ENCODE peak calls at places on chromosome 20, in six cellular contexts. B, X, U, R, Z and N are unnamed samples.

GRCh38 chr20:36273414-36274247 is 32.5 kb upstream of the DLGAP4 start:
- DNase-seq in B (peak; percentile 51), U (no peak), R (peak; percentile 16), Z (no peak), X (no peak), N (peak; percentile 28)

GRCh38 chr20:24950128-24950835 is 1.2 kb downstream of the CST7 start:
- DNase-seq in U (no peak), Z (no peak), B (no peak), R (no peak), X (no peak), N (no peak)

GRCh38 chr20:54132612-54133433 is 41.0 kb downstream of the CYP24A1 start:
- DNase-seq in R (peak; percentile 98), X (no peak), B (no peak), Z (no peak), U (peak; percentile 100), N (peak; percentile 96)

GRCh38 chr20:57959589-57959988 is 249.8 kb upstream of the PMEPA1 start:
- DNase-seq in X (no peak), U (no peak), B (no peak), R (no peak), Z (no peak), N (no peak)

GRCh38 chr20:7694940-7695567 is 245.2 kb downstream of the HAO1 start:
- DNase-seq in B (no peak), U (no peak), X (no peak), R (no peak), Z (no peak), N (no peak)

GRCh38 chr20:57879437-57880115 is 169.8 kb upstream of the PMEPA1 start:
- DNase-seq in Z (no peak), U (no peak), R (no peak), B (no peak), X (no peak), N (no peak)

GRCh38 chr20:16803965-16804792 is 56.0 kb downstream of the OTOR start:
- DNase-seq in R (peak; percentile 48), Z (peak; percentile 37), X (no peak), B (peak; percentile 67), U (peak; percentile 47), N (peak; percentile 51)

GRCh38 chr20:57753332-57754164 is 43.7 kb upstream of the PMEPA1 start:
- DNase-seq in B (no peak), Z (no peak), R (no peak), X (no peak), U (no peak), N (no peak)

GRCh38 chr20:58571341-58571941 is 56.2 kb upstream of the APCDD1L start:
- DNase-seq in R (no peak), B (no peak), U (no peak), X (no peak), Z (no peak), N (no peak)

GRCh38 chr20:64189986-64190385 is 25.7 kb downstream of the MYT1 start:
- DNase-seq in Z (no peak), X (no peak), U (no peak), B (no peak), R (no peak), N (no peak)

GRCh38 chr20:20492521-20493334 is 124.8 kb downstream of the INSM1 start:
- DNase-seq in U (no peak), Z (no peak), X (no peak), B (peak; percentile 30), R (no peak), N (no peak)

GRCh38 chr20:36377348-36378326 is 71.5 kb downstream of the DLGAP4 start:
- DNase-seq in B (no peak), U (no peak), R (no peak), X (no peak), Z (no peak), N (no peak)

GRCh38 chr20:57053067-57053466 is 213.4 kb downstream of the BMP7 start:
- DNase-seq in X (no peak), R (no peak), B (no peak), U (no peak), Z (no peak), N (no peak)

GRCh38 chr20:19947611-19948264 is 69.4 kb upstream of the NAA20 start:
- DNase-seq in Z (peak; percentile 60), X (peak; percentile 40), U (no peak), B (no peak), R (peak; percentile 97), N (no peak)

GRCh38 chr20:44070139-44070900 is 116.7 kb downstream of the JPH2 start:
- DNase-seq in B (no peak), U (no peak), Z (no peak), R (no peak), X (no peak), N (no peak)

GRCh38 chr20:35303735-35304431 is 11.7 kb upstream of the FAM83C start:
- DNase-seq in B (peak; percentile 87), R (peak; percentile 92), U (peak; percentile 91), Z (peak; percentile 89), X (peak; percentile 31), N (peak; percentile 89)

GRCh38 chr20:38640486-38640885 is 38.9 kb downstream of the ARHGAP40 start:
- DNase-seq in Z (no peak), U (no peak), X (no peak), R (no peak), B (no peak), N (no peak)

GRCh38 chr20:57323034-57323433 is 6.6 kb upstream of the SPO11 start:
- DNase-seq in X (no peak), R (no peak), B (no peak), U (no peak), Z (no peak), N (no peak)

GRCh38 chr20:47350181-47350550 is 6.3 kb downstream of the ZMYND8 start:
- DNase-seq in U (no peak), B (no peak), Z (no peak), X (no peak), R (no peak), N (no peak)

GRCh38 chr20:53920647-53921245 is 149.6 kb downstream of the BCAS1 start:
- DNase-seq in X (no peak), R (no peak), B (no peak), Z (no peak), U (no peak), N (no peak)

GRCh38 chr20:2132461-2132901 is 30.9 kb downstream of the STK35 start:
- DNase-seq in Z (no peak), X (no peak), B (no peak), R (no peak), U (no peak), N (no peak)

GRCh38 chr20:57814529-57814928 is 104.7 kb upstream of the PMEPA1 start:
- DNase-seq in R (no peak), U (no peak), X (no peak), Z (no peak), B (no peak), N (no peak)

GRCh38 chr20:59647271-59647670 is 42.9 kb downstream of the PHACTR3 start:
- DNase-seq in X (no peak), B (no peak), Z (no peak), R (no peak), U (no peak), N (no peak)

GRCh38 chr20:39631557-39631956 is 669.4 kb downstream of the DHX35 start:
- DNase-seq in U (no peak), Z (no peak), X (no peak), B (no peak), R (no peak), N (no peak)

GRCh38 chr20:48751871-48752270 is 75.9 kb downstream of the PREX1 start:
- DNase-seq in Z (no peak), X (no peak), B (no peak), U (no peak), R (no peak), N (no peak)

GRCh38 chr20:48750376-48750775 is 77.4 kb downstream of the PREX1 start:
- DNase-seq in B (no peak), X (no peak), Z (no peak), U (no peak), R (no peak), N (no peak)

GRCh38 chr20:48752963-48753362 is 74.8 kb downstream of the PREX1 start:
- DNase-seq in Z (no peak), R (no peak), U (no peak), B (no peak), X (no peak), N (no peak)

GRCh38 chr20:48749437-48749836 is 78.4 kb downstream of the PREX1 start:
- DNase-seq in B (no peak), U (no peak), X (no peak), Z (no peak), R (no peak), N (no peak)

DNA sequence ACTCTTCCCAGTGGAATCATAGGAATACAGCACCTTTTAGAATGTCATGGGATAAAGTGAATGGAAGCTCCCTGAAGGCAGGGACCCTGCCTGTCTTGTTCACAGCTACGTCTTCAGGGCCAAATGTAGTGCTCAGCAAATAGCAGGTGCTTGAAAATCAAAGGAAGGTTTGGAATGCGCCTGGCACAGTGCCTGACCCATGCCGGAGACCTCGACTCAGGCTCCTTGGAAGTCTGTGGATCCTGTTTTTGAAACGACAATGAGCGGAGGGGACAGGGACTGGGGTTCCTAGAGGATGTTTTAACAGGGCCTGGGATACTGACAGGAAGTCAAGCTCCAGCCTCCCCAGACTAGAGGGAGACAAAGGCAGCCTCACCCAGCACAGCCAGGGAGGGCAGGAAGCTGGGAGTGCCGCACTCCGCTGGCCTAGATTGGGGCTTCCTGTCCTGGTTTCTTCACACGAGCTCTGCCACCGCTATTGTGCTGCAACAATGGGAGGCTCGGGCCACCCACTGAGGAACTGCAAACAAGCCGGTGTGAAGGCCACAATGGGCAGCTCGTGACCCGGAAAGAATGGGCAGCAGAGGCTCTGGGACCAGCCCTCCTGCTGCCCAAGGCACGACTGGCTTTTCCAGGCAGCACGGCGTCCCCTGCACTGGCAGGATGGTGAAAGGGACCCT is 76.7 kb downstream of the PREX1 start:
- DNase-seq in X (no peak), B (peak; percentile 28), Z (no peak), R (no peak), U (no peak), N (no peak)
- H3K4me3 ChIP-seq in X (no peak overlapping the region), B (no peak overlapping the region), Z (no peak overlapping the region), R (no peak overlapping the region), U (no peak overlapping the region), N (no peak overlapping the region)

GRCh38 chr20:32458061-32458836 is 100.1 kb downstream of the ASXL1 start:
- DNase-seq in B (peak; percentile 78), R (no peak), X (no peak), Z (no peak), U (no peak), N (no peak)
- TF ChIP-seq RAD21 in B (peak; percentile 3), R (no peak), X (no peak), Z (no peak), U (no peak), N (no peak)

DNA sequence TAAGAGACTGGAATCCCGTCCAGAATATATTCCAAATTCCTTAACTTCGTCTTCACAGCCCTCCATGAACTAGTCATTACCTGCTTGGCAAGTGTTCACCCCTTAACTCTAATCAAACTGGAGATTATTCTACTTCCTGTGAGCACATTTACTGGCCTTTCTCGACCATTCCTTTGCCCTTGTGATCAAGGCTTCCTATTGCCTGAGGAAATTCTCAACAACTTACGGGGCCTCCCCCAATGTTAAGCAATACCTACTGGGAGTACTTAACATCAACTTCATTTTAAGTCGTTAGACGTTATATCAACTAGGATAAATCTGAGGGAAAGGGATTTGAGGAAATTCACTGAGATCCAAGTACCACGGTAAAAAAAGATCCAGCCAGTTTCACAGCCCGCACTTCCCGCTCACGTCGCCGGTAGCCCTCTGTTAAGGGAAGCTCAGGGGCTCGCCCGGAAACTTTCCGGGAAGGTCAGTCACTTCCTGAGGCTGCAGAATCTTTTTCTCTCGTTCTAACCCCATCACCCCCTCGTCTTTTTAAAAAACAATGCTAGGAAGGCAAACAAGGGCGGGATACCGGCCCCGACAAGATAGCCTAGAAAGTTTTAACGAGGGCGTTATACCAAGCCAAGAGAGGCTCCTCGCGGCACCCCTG is 859 bp downstream of the EIF2S2 start:
- DNase-seq in Z (no peak), U (no peak), X (no peak), R (peak; percentile 71), B (peak; percentile 31), N (no peak)
- TF ChIP-seq SMC3 in Z (no peak), U (no peak), X (no peak), R (no peak), B (no peak), N (no peak)

GRCh38 chr20:3798908-3799248 is 2.8 kb downstream of the CDC25B start:
- DNase-seq in R (no peak), Z (no peak), X (no peak), B (no peak), U (no peak), N (no peak)
- H3K4me3 ChIP-seq in R (no peak overlapping the region), Z (no peak overlapping the region), X (peak overlapping the region; percentile 77), B (no peak overlapping the region), U (no peak overlapping the region), N (peak overlapping the region; percentile 84)